ENCODE peak calls at places on chromosomes 13 and 19, in four cellular contexts. One of them, this sample, is unnamed.

GRCh38 chr19:57914517-57914916 is 1.9 kb downstream of the ZNF417 start:
- DNase-seq in NCI-H2029: no peak
- DNase-seq in HEK293T: no peak
- DNase-seq in Karpas-422: no peak
- DNase-seq in this sample: no peak

GRCh38 chr13:49357694-49358093 is 86.2 kb downstream of the CAB39L start:
- DNase-seq in Karpas-422: no peak
- DNase-seq in HEK293T: no peak
- DNase-seq in NCI-H2029: no peak
- DNase-seq in this sample: no peak

GRCh38 chr13:50923272-50923671 is 13.7 kb downstream of the RNASEH2B start:
- DNase-seq in Karpas-422: no peak
- DNase-seq in NCI-H2029: no peak
- DNase-seq in HEK293T: no peak
- DNase-seq in this sample: no peak

GRCh38 chr13:31074750-31075149 is 87.0 kb downstream of the HSPH1 start:
- DNase-seq in Karpas-422: peak
- DNase-seq in HEK293T: no peak
- DNase-seq in NCI-H2029: no peak
- DNase-seq in this sample: no peak

GRCh38 chr13:99662678-99663077 is 161.4 kb downstream of the TM9SF2 start:
- DNase-seq in Karpas-422: no peak
- DNase-seq in NCI-H2029: no peak
- DNase-seq in HEK293T: no peak
- DNase-seq in this sample: no peak

GRCh38 chr19:46426506-46427162 is 2.1 kb downstream of the PNMA8C start:
- DNase-seq in NCI-H2029: peak
- DNase-seq in Karpas-422: peak
- DNase-seq in HEK293T: no peak
- DNase-seq in this sample: peak

GRCh38 chr13:24452044-24452443 is 60.5 kb downstream of the PARP4 start:
- DNase-seq in NCI-H2029: no peak
- DNase-seq in HEK293T: no peak
- DNase-seq in Karpas-422: no peak
- DNase-seq in this sample: no peak

GRCh38 chr13:42354246-42355117 is 82.5 kb downstream of the AKAP11 start:
- DNase-seq in Karpas-422: peak
- DNase-seq in HEK293T: no peak
- DNase-seq in NCI-H2029: no peak
- DNase-seq in this sample: peak

GRCh38 chr13:58181111-58181510 is 549.6 kb downstream of the PCDH17 start:
- DNase-seq in Karpas-422: no peak
- DNase-seq in HEK293T: no peak
- DNase-seq in NCI-H2029: no peak
- DNase-seq in this sample: no peak

GRCh38 chr19:46860846-46861690 is at the start of gene ARHGAP35:
- DNase-seq in NCI-H2029: no peak
- DNase-seq in Karpas-422: peak
- DNase-seq in HEK293T: peak
- DNase-seq in this sample: peak

GRCh38 chr19:15551183-15552004 is 43.1 kb downstream of the CYP4F22 start:
- DNase-seq in HEK293T: peak
- DNase-seq in NCI-H2029: peak
- DNase-seq in Karpas-422: no peak
- DNase-seq in this sample: peak

GRCh38 chr19:850221-850978 is 1.7 kb upstream of the ELANE start:
- DNase-seq in Karpas-422: no peak
- DNase-seq in HEK293T: no peak
- DNase-seq in NCI-H2029: peak
- DNase-seq in this sample: peak

GRCh38 chr13:72004975-72005374 is 138.0 kb upstream of the DACH1 start:
- DNase-seq in HEK293T: no peak
- DNase-seq in Karpas-422: no peak
- DNase-seq in NCI-H2029: no peak
- DNase-seq in this sample: no peak

GRCh38 chr13:44331912-44332840 is 41.4 kb upstream of the SERP2 start:
- DNase-seq in HEK293T: peak
- DNase-seq in Karpas-422: no peak
- DNase-seq in NCI-H2029: no peak
- DNase-seq in this sample: peak

GRCh38 chr19:3284759-3285646 is 60.5 kb downstream of the CELF5 start:
- DNase-seq in HEK293T: peak
- DNase-seq in NCI-H2029: peak
- DNase-seq in Karpas-422: peak
- DNase-seq in this sample: peak

GRCh38 chr13:98752111-98752941 is at the start of gene SLC15A1:
- DNase-seq in HEK293T: no peak
- DNase-seq in Karpas-422: no peak
- DNase-seq in NCI-H2029: no peak
- DNase-seq in this sample: no peak

GRCh38 chr13:43785681-43786471 is 896 bp downstream of the ENOX1 start:
- DNase-seq in HEK293T: peak
- DNase-seq in Karpas-422: no peak
- DNase-seq in NCI-H2029: no peak
- DNase-seq in this sample: no peak

GRCh38 chr13:102405499-102406079 is 3.7 kb upstream of the FGF14 start:
- DNase-seq in HEK293T: no peak
- DNase-seq in NCI-H2029: no peak
- DNase-seq in Karpas-422: peak
- DNase-seq in this sample: no peak

GRCh38 chr19:1251233-1251502 is 2.8 kb downstream of the MIDN start:
- DNase-seq in HEK293T: peak
- DNase-seq in Karpas-422: no peak
- DNase-seq in NCI-H2029: peak
- DNase-seq in this sample: no peak

This sample was measured in RPMI8226.